ENCODE peak calls at places on chromosomes 5 and 9, in five cellular contexts. B is heart left ventricle, H is upper lobe of left lung, S is psoas muscle, Q is pancreas. J is an unnamed sample.

GRCh38 chr9:127300886-127301447 is 36.4 kb downstream of the GARNL3 start:
- DNase-seq in S (no peak), Q (no peak), B (no peak), H (no peak), J (no peak)

GRCh38 chr9:113632776-113633590 is 169.5 kb downstream of the RGS3 start:
- DNase-seq in H (no peak), Q (no peak), B (no peak), S (no peak), J (no peak)

GRCh38 chr9:105148328-105149006 is 96.0 kb upstream of the SLC44A1 start:
- DNase-seq in S (no peak), H (no peak), Q (no peak), B (no peak), J (no peak)

GRCh38 chr5:130116431-130116830 is 212.2 kb downstream of the CHSY3 start:
- DNase-seq in B (no peak), H (no peak), S (no peak), Q (no peak), J (no peak)

GRCh38 chr9:36134761-36135505 is 1.6 kb upstream of the GLIPR2 start:
- DNase-seq in H (no peak), B (no peak), Q (no peak), S (no peak), J (no peak)

GRCh38 chr9:88694625-88695024 is 159.6 kb downstream of the NXNL2 start:
- DNase-seq in H (no peak), Q (no peak), S (no peak), B (no peak), J (no peak)

GRCh38 chr9:105355810-105356209 is 92.0 kb upstream of the FSD1L start:
- DNase-seq in H (no peak), B (no peak), Q (no peak), S (no peak), J (no peak)

GRCh38 chr5:173325091-173325698 is 3.0 kb downstream of the STC2 start:
- DNase-seq in Q (no peak), B (no peak), H (no peak), S (no peak), J (no peak)

GRCh38 chr5:64958757-64959391 is 190.1 kb downstream of the CWC27 start:
- DNase-seq in S (no peak), B (no peak), Q (no peak), H (no peak), J (no peak)

GRCh38 chr5:11426442-11426841 is 477.8 kb downstream of the CTNND2 start:
- DNase-seq in Q (no peak), S (no peak), H (no peak), B (no peak), J (no peak)

GRCh38 chr9:136488247-136489214 is 5.7 kb upstream of the SEC16A start:
- DNase-seq in H (peak; percentile 92), Q (peak; percentile 93), S (peak; percentile 75), B (peak; percentile 73), J (peak; percentile 82)

GRCh38 chr5:111517853-111518501 is 5.6 kb upstream of the STARD4 start:
- DNase-seq in S (no peak), H (no peak), B (no peak), Q (no peak), J (no peak)

GRCh38 chr9:105901514-105902109 is 207.3 kb downstream of the TMEM38B start:
- DNase-seq in Q (no peak), B (peak; percentile 27), H (peak; percentile 10), S (peak; percentile 29), J (no peak)

GRCh38 chr5:141564216-141564692 is 54.5 kb downstream of the DIAPH1 start:
- DNase-seq in S (no peak), H (no peak), B (peak; percentile 72), Q (no peak), J (peak; percentile 54)

GRCh38 chr9:99035313-99035712 is 69.6 kb upstream of the TGFBR1 start:
- DNase-seq in S (no peak), H (no peak), B (no peak), Q (no peak), J (no peak)

GRCh38 chr9:95611354-95611753 is 94.6 kb upstream of the PTCH1 start:
- DNase-seq in H (no peak), S (no peak), Q (no peak), B (no peak), J (no peak)

GRCh38 chr5:84086517-84086916 is 298.2 kb downstream of the EDIL3 start:
- DNase-seq in H (no peak), S (no peak), Q (no peak), B (no peak), J (no peak)

GRCh38 chr5:42557689-42558088 is 134.4 kb downstream of the GHR start:
- DNase-seq in B (no peak), S (no peak), Q (no peak), H (no peak), J (no peak)

GRCh38 chr5:14453486-14453885 is 128.1 kb upstream of the OTULINL start:
- DNase-seq in S (no peak), H (no peak), B (no peak), Q (no peak), J (no peak)

GRCh38 chr5:64126202-64126601 is 39.4 kb upstream of the RNF180 start:
- DNase-seq in B (no peak), Q (no peak), H (no peak), S (no peak), J (no peak)

GRCh38 chr5:38783011-38783551 is 62.7 kb upstream of the OSMR start:
- DNase-seq in B (no peak), H (no peak), Q (no peak), S (no peak), J (no peak)

GRCh38 chr9:69174645-69175487 is 789 bp downstream of the TJP2 start:
- DNase-seq in Q (no peak), S (peak; percentile 61), B (peak; percentile 48), H (no peak), J (peak; percentile 45)

GRCh38 chr9:18544456-18544855 is 70.5 kb downstream of the ADAMTSL1 start:
- DNase-seq in Q (no peak), B (no peak), H (no peak), S (no peak), J (no peak)

GRCh38 chr9:24899463-24899862 is 353.8 kb upstream of the IZUMO3 start:
- DNase-seq in Q (no peak), B (no peak), S (no peak), H (no peak), J (no peak)

GRCh38 chr9:13557724-13558123 is 278.2 kb upstream of the MPDZ start:
- DNase-seq in H (no peak), Q (no peak), B (no peak), S (no peak), J (no peak)

GRCh38 chr9:128420651-128421473 is at the start of gene CERCAM:
- DNase-seq in S (peak; percentile 69), H (peak; percentile 92), B (peak; percentile 70), Q (peak; percentile 80), J (peak; percentile 29)

GRCh38 chr5:82641362-82641988 is 363.3 kb upstream of the RPS23 start:
- DNase-seq in Q (no peak), B (peak; percentile 59), H (no peak), S (peak; percentile 51), J (peak; percentile 69)

GRCh38 chr9:94912700-94913249 is 186.3 kb downstream of the AOPEP start:
- DNase-seq in Q (no peak), S (no peak), H (no peak), B (no peak), J (no peak)

DNA sequence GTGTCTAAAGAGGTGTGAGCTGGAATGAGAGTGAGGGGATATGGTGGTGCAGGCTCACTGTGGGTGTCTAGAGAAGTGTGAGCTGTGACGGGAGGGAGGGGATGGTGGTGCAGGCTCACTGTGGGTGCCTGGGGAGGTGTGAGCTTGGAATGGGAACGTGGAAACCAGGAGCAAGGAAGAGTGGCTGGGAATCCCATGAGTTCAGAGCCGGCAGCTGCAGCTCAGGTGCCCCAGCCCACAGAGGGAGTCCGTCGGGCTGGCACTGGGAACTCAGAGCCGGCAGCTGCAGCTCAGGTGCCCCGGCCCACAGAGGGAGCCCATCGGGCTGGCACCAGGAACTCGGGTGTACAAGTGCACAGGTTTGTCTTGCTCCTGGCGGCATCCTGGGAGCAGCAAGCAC is 45.6 kb downstream of the IRX2 start:
- DNase-seq in H (peak; percentile 43), B (no peak), S (no peak), Q (no peak), J (no peak)
- H3K4me3 ChIP-seq in H (no peak overlapping the region), B (no peak overlapping the region), S (no peak overlapping the region), Q (no peak overlapping the region), J (no peak overlapping the region)

DNA sequence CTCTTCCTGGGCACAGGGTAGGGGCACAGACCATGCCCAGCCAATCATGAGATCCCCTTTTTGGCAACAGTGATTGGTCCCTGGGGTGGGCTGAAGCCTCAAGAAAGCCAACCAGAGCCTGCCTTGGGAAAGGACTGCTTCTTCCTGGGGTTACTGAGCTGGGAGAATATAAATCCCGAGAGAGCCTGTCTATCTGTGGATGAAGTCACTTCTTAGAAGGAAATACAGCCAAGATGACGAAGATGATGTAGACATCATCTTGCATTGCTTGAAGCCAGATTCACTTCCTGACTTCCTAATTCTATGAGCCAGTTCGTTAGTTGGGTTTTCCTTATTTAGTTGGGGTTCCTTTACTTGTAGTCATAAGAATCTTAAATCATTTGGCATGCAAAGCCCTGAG is 50.1 kb upstream of the PWWP2A start:
- DNase-seq in Q (no peak), H (no peak), S (no peak), B (peak; percentile 26), J (no peak)
- H3K4me3 ChIP-seq in Q (no peak overlapping the region), H (no peak overlapping the region), S (no peak overlapping the region), B (no peak overlapping the region), J (peak overlapping the region; percentile 12)

GRCh38 chr5:54643679-54644078 is 126.1 kb downstream of the SNX18 start:
- DNase-seq in Q (no peak), B (no peak), S (no peak), H (no peak), J (no peak)

GRCh38 chr5:54649041-54649504 is 131.5 kb downstream of the SNX18 start:
- DNase-seq in B (no peak), H (peak; percentile 76), S (no peak), Q (peak; percentile 67), J (no peak)

GRCh38 chr5:54646285-54647101 is 128.9 kb downstream of the SNX18 start:
- DNase-seq in S (peak; percentile 72), H (peak; percentile 66), Q (no peak), B (peak; percentile 78), J (peak; percentile 70)

GRCh38 chr5:54644226-54644625 is 126.7 kb downstream of the SNX18 start:
- DNase-seq in H (no peak), B (no peak), S (no peak), Q (no peak), J (no peak)

GRCh38 chr5:54645888-54646284 is 128.3 kb downstream of the SNX18 start:
- DNase-seq in B (no peak), Q (no peak), S (no peak), H (no peak), J (no peak)
- H3K4me3 ChIP-seq in B (no peak overlapping the region), Q (no peak overlapping the region), S (no peak overlapping the region), H (no peak overlapping the region), J (peak overlapping the region; percentile 55)

GRCh38 chr5:159310492-159310891 is 19.8 kb downstream of the IL12B start:
- DNase-seq in H (peak; percentile 92), S (no peak), B (no peak), Q (no peak), J (no peak)
- H3K4me3 ChIP-seq in H (peak overlapping the region; percentile 27), S (no peak overlapping the region), B (no peak overlapping the region), Q (no peak overlapping the region), J (peak overlapping the region; percentile 54)

GRCh38 chr5:1659100-1660036 is 135.6 kb upstream of the LPCAT1 start:
- DNase-seq in Q (no peak), B (no peak), S (no peak), H (peak; percentile 54), J (peak; percentile 4)
- H3K4me3 ChIP-seq in Q (no peak overlapping the region), B (no peak overlapping the region), S (no peak overlapping the region), H (no peak overlapping the region), J (no peak overlapping the region)

GRCh38 chr5:138491284-138491648 is 26.0 kb downstream of the EGR1 start:
- DNase-seq in B (no peak), S (no peak), H (no peak), Q (no peak), J (no peak)
- H3K4me3 ChIP-seq in B (peak overlapping the region; percentile 50), S (peak overlapping the region; percentile 78), H (peak overlapping the region; percentile 62), Q (peak overlapping the region; percentile 57), J (peak overlapping the region; percentile 48)

GRCh38 chr9:33081128-33081851 is 4.8 kb upstream of the SMU1 start:
- DNase-seq in Q (no peak), S (peak; percentile 31), H (no peak), B (peak; percentile 66), J (no peak)
- H3K4me3 ChIP-seq in Q (no peak overlapping the region), S (peak overlapping the region; percentile 33), H (peak overlapping the region; percentile 7), B (no peak overlapping the region), J (no peak overlapping the region)

J was measured in breast epithelium.